ENCODE peak calls at places on chromosome 13, in ten cellular contexts. K is heart right ventricle; P is A549; W is activated CD4-positive, CD25-positive, alpha-beta regulatory T cell; B is stimulated activated CD4-positive, alpha-beta T cell treated with anti-CD3 and anti-CD28 coated beads, Interleukin-12 subunit alpha, Interleukin-12 subunit beta, amount 100 ng/mL, for 24 hours; O is activated T-cell treated with anti-CD3 and anti-CD28 coated beads for 24 hours; I is activated CD8-positive, alpha-beta memory T cell treated with anti-CD3 and anti-CD28 coated beads, Interleukin-2, amount 10 ng/mL, durations not matched to agents 7 days and 5 days; Z is heart left ventricle; V is OCI-LY7; X is progenitor cell of endocrine pancreas. C is an unnamed sample.

GRCh38 chr13:26184791-26185250 is 37.3 kb downstream of the RNF6 start:
- DNase-seq in K (peak; percentile 38), P (peak; percentile 21), W (peak; percentile 47), B (peak; percentile 37), O (peak; percentile 66), I (peak; percentile 80), Z (peak; percentile 58), V (peak; percentile 76), X (peak; percentile 27), C (peak; percentile 3)

GRCh38 chr13:31168736-31169135 is 7.0 kb upstream of the HSPH1 start:
- DNase-seq in K (no peak), P (no peak), W (no peak), B (no peak), O (no peak), I (no peak), Z (no peak), V (no peak), X (no peak), C (no peak)

GRCh38 chr13:51330741-51331140 is 8.8 kb upstream of the SERPINE3 start:
- DNase-seq in K (no peak), P (no peak), W (no peak), B (no peak), O (no peak), I (no peak), Z (no peak), V (no peak), X (no peak), C (no peak)

GRCh38 chr13:25902946-25903345 is 148.9 kb downstream of the SHISA2 start:
- DNase-seq in K (no peak), P (no peak), W (no peak), B (no peak), O (no peak), I (peak; percentile 60), Z (no peak), V (no peak), X (no peak), C (no peak)

GRCh38 chr13:78325585-78325984 is 277.8 kb downstream of the POU4F1 start:
- DNase-seq in K (no peak), P (no peak), W (no peak), B (no peak), O (no peak), I (no peak), Z (no peak), V (no peak), X (no peak), C (no peak)

GRCh38 chr13:51240888-51241475 is 18.8 kb downstream of the FAM124A start:
- DNase-seq in K (no peak), P (no peak), W (no peak), B (no peak), O (no peak), I (peak; percentile 31), Z (no peak), V (no peak), X (no peak), C (no peak)

GRCh38 chr13:33330483-33330882 is 44.9 kb upstream of the STARD13 start:
- DNase-seq in K (no peak), P (no peak), W (no peak), B (no peak), O (no peak), I (no peak), Z (no peak), V (no peak), X (no peak), C (no peak)

GRCh38 chr13:32676242-32676641 is 90.0 kb downstream of the PDS5B start:
- DNase-seq in K (no peak), P (no peak), W (no peak), B (no peak), O (no peak), I (no peak), Z (no peak), V (no peak), X (no peak), C (no peak)

GRCh38 chr13:25692156-25692555 is 320.4 kb downstream of the ATP8A2 start:
- DNase-seq in K (no peak), P (no peak), W (no peak), B (no peak), O (no peak), I (no peak), Z (no peak), V (no peak), X (no peak), C (no peak)

GRCh38 chr13:26202365-26202972 is 19.6 kb downstream of the RNF6 start:
- DNase-seq in K (no peak), P (no peak), W (no peak), B (no peak), O (no peak), I (no peak), Z (no peak), V (no peak), X (no peak), C (no peak)

GRCh38 chr13:49649244-49649962 is 21.1 kb downstream of the ARL11 start:
- DNase-seq in K (no peak), P (peak; percentile 28), W (no peak), B (no peak), O (no peak), I (no peak), Z (no peak), V (no peak), X (no peak), C (no peak)

GRCh38 chr13:22726721-22727120 is 454.1 kb upstream of the SGCG start:
- DNase-seq in K (no peak), P (no peak), W (no peak), B (no peak), O (no peak), I (no peak), Z (no peak), V (no peak), X (no peak), C (no peak)

GRCh38 chr13:71312923-71313322 is 554.1 kb downstream of the DACH1 start:
- DNase-seq in K (no peak), P (no peak), W (no peak), B (no peak), O (no peak), I (no peak), Z (no peak), V (no peak), X (no peak), C (no peak)

GRCh38 chr13:96551540-96551939 is 442.7 kb downstream of the OXGR1 start:
- DNase-seq in K (no peak), P (no peak), W (no peak), B (no peak), O (no peak), I (no peak), Z (no peak), V (no peak), X (no peak), C (no peak)

GRCh38 chr13:97879646-97880297 is 73.7 kb upstream of the IPO5 start:
- DNase-seq in K (no peak), P (peak; percentile 15), W (no peak), B (no peak), O (no peak), I (no peak), Z (no peak), V (no peak), X (no peak), C (peak; percentile 75)

GRCh38 chr13:101007245-101007644 is 332.6 kb upstream of the TMTC4 start:
- DNase-seq in K (no peak), P (no peak), W (no peak), B (no peak), O (no peak), I (no peak), Z (no peak), V (no peak), X (no peak), C (no peak)

GRCh38 chr13:29853131-29853530 is 2.7 kb upstream of the UBL3 start:
- DNase-seq in K (no peak), P (no peak), W (no peak), B (no peak), O (no peak), I (no peak), Z (no peak), V (no peak), X (no peak), C (no peak)

GRCh38 chr13:81140675-81141074 is 799.7 kb upstream of the SPRY2 start:
- DNase-seq in K (no peak), P (no peak), W (no peak), B (no peak), O (no peak), I (no peak), Z (no peak), V (no peak), X (no peak), C (no peak)

GRCh38 chr13:36509369-36509768 is 77.1 kb downstream of the CCNA1 start:
- DNase-seq in K (no peak), P (no peak), W (no peak), B (no peak), O (no peak), I (no peak), Z (no peak), V (no peak), X (no peak), C (no peak)

GRCh38 chr13:66111628-66112027 is 1118.5 kb downstream of the PCDH9 start:
- DNase-seq in K (no peak), P (no peak), W (no peak), B (no peak), O (no peak), I (no peak), Z (no peak), V (no peak), X (no peak), C (no peak)

GRCh38 chr13:29733069-29733700 is 117.2 kb downstream of the UBL3 start:
- DNase-seq in K (no peak), P (no peak), W (no peak), B (no peak), O (no peak), I (no peak), Z (no peak), V (no peak), X (no peak), C (no peak)

GRCh38 chr13:30831515-30831914 is 74.6 kb upstream of the MEDAG start:
- DNase-seq in K (no peak), P (no peak), W (no peak), B (no peak), O (no peak), I (no peak), Z (no peak), V (no peak), X (no peak), C (no peak)

GRCh38 chr13:79659161-79659560 is 178.2 kb downstream of the NDFIP2 start:
- DNase-seq in K (peak; percentile 43), P (no peak), W (no peak), B (no peak), O (no peak), I (no peak), Z (peak; percentile 47), V (no peak), X (no peak), C (no peak)

GRCh38 chr13:76016799-76017198 is 380.7 kb downstream of the LMO7 start:
- DNase-seq in K (no peak), P (no peak), W (no peak), B (no peak), O (no peak), I (no peak), Z (no peak), V (peak; percentile 11), X (no peak), C (peak; percentile 51)

GRCh38 chr13:110520431-110521295 is 40.9 kb downstream of the RAB20 start:
- DNase-seq in K (peak; percentile 71), P (no peak), W (no peak), B (no peak), O (no peak), I (no peak), Z (peak; percentile 75), V (no peak), X (no peak), C (no peak)

GRCh38 chr13:74661851-74662250 is 527.6 kb upstream of the KLF12 start:
- DNase-seq in K (no peak), P (no peak), W (no peak), B (no peak), O (no peak), I (no peak), Z (no peak), V (no peak), X (no peak), C (no peak)

GRCh38 chr13:51957377-51958216 is 53.7 kb downstream of the ATP7B start:
- DNase-seq in K (no peak), P (no peak), W (no peak), B (no peak), O (no peak), I (peak; percentile 50), Z (no peak), V (no peak), X (no peak), C (no peak)

GRCh38 chr13:51731759-51732158 is 72.2 kb downstream of the DHRS12 start:
- DNase-seq in K (no peak), P (peak; percentile 4), W (no peak), B (no peak), O (no peak), I (no peak), Z (no peak), V (no peak), X (no peak), C (no peak)